ENCODE peak calls at places on chromosomes 7 and 10, in six cellular contexts. K is K562, L is HepG2, N is GM12878, E is GM12891, U is H1. Q is an unnamed sample.

GRCh38 chr10:32323051-32323450 is 23.9 kb downstream of the EPC1 start:
- DNase-seq in K (no peak), L (no peak), N (no peak), E (no peak), U (no peak), Q (no peak)

GRCh38 chr10:34996843-34997242 is 93.3 kb downstream of the CUL2 start:
- DNase-seq in K (no peak), L (no peak), N (no peak), E (no peak), U (no peak), Q (no peak)

GRCh38 chr7:142485617-142486226 is 227.9 kb upstream of the PRSS58 start:
- DNase-seq in K (peak), L (no peak), N (no peak), E (no peak), U (no peak), Q (no peak)

GRCh38 chr7:48274662-48275061 is 103.4 kb downstream of the ABCA13 start:
- DNase-seq in K (no peak), L (no peak), N (no peak), E (no peak), U (no peak), Q (no peak)

GRCh38 chr7:147193476-147193875 is 1076.9 kb downstream of the CNTNAP2 start:
- DNase-seq in K (no peak), L (no peak), N (no peak), E (no peak), U (no peak), Q (no peak)

GRCh38 chr10:113278664-113279063 is 274.2 kb upstream of the HABP2 start:
- DNase-seq in K (no peak), L (no peak), N (no peak), E (no peak), U (no peak), Q (no peak)

GRCh38 chr7:139043823-139044812 is 8.3 kb upstream of the ZC3HAV1L start:
- DNase-seq in K (peak), L (peak), N (no peak), E (no peak), U (no peak), Q (no peak)

GRCh38 chr7:28627263-28627653 is 214.9 kb downstream of the CREB5 start:
- DNase-seq in K (no peak), L (no peak), N (no peak), E (no peak), U (no peak), Q (no peak)

GRCh38 chr10:60613434-60613833 is 164.8 kb upstream of the CDK1 start:
- DNase-seq in K (no peak), L (no peak), N (no peak), E (no peak), U (no peak), Q (no peak)

GRCh38 chr10:72242675-72243074 is 26.6 kb upstream of the ASCC1 start:
- DNase-seq in K (no peak), L (no peak), N (no peak), E (no peak), U (no peak), Q (no peak)

GRCh38 chr10:58385784-58386112 is 538 bp downstream of the TFAM start:
- DNase-seq in K (peak), L (peak), N (no peak), E (no peak), U (peak), Q (no peak)

GRCh38 chr10:4867520-4868356 is 41.7 kb downstream of the AKR1E2 start:
- DNase-seq in K (peak), L (no peak), N (no peak), E (no peak), U (no peak), Q (no peak)

GRCh38 chr10:28620251-28620650 is 57.1 kb upstream of the BAMBI start:
- DNase-seq in K (no peak), L (no peak), N (no peak), E (no peak), U (no peak), Q (no peak)

GRCh38 chr7:121079425-121080169 is 91.1 kb downstream of the CPED1 start:
- DNase-seq in K (no peak), L (peak), N (no peak), E (no peak), U (no peak), Q (no peak)

GRCh38 chr7:51007708-51008505 is 225.2 kb upstream of the GRB10 start:
- DNase-seq in K (no peak), L (no peak), N (no peak), E (no peak), U (no peak), Q (no peak)

GRCh38 chr7:12373580-12374263 is 29.9 kb downstream of the VWDE start:
- DNase-seq in K (no peak), L (no peak), N (no peak), E (no peak), U (no peak), Q (no peak)

GRCh38 chr7:24411226-24411625 is 127.2 kb downstream of the NPY start:
- DNase-seq in K (no peak), L (no peak), N (no peak), E (no peak), U (no peak), Q (no peak)

GRCh38 chr7:96093435-96093834 is 228.5 kb downstream of the SLC25A13 start:
- DNase-seq in K (no peak), L (no peak), N (no peak), E (no peak), U (no peak), Q (no peak)

GRCh38 chr7:144063710-144064109 is 5.9 kb upstream of the OR2A25 start:
- DNase-seq in K (peak), L (no peak), N (no peak), E (no peak), U (no peak), Q (no peak)

GRCh38 chr7:22858640-22859561 is 36.3 kb upstream of the TOMM7 start:
- DNase-seq in K (no peak), L (no peak), N (no peak), E (no peak), U (no peak), Q (no peak)

GRCh38 chr7:101952355-101953247 is 135.2 kb downstream of the CUX1 start:
- DNase-seq in K (peak), L (no peak), N (no peak), E (no peak), U (no peak), Q (no peak)

GRCh38 chr7:40219917-40220316 is 85.1 kb downstream of the SUGCT start:
- DNase-seq in K (no peak), L (no peak), N (no peak), E (no peak), U (no peak), Q (no peak)

GRCh38 chr7:16634292-16634738 is 11.2 kb downstream of the ANKMY2 start:
- DNase-seq in K (no peak), L (no peak), N (no peak), E (no peak), U (no peak), Q (no peak)

GRCh38 chr10:107126668-107127067 is 37.8 kb downstream of the SORCS1 start:
- DNase-seq in K (no peak), L (no peak), N (no peak), E (no peak), U (no peak), Q (no peak)

GRCh38 chr7:43559939-43560335 is 23.0 kb upstream of the STK17A start:
- DNase-seq in K (no peak), L (no peak), N (no peak), E (no peak), U (no peak), Q (no peak)

GRCh38 chr10:69179089-69179742 is 818 bp upstream of the SUPV3L1 start:
- DNase-seq in K (peak), L (no peak), N (no peak), E (no peak), U (no peak), Q (no peak)

GRCh38 chr10:131722525-131723264 is 178.1 kb upstream of the PPP2R2D start:
- DNase-seq in K (no peak), L (no peak), N (no peak), E (no peak), U (no peak), Q (no peak)

GRCh38 chr10:118238573-118239240 is 103.4 kb downstream of the FAM204A start:
- DNase-seq in K (no peak), L (no peak), N (no peak), E (no peak), U (no peak), Q (no peak)
- TF ChIP-seq TAF1 in K (no peak), L (no peak), N (no peak), E (no peak), U (no peak), Q (no peak)

DNA sequence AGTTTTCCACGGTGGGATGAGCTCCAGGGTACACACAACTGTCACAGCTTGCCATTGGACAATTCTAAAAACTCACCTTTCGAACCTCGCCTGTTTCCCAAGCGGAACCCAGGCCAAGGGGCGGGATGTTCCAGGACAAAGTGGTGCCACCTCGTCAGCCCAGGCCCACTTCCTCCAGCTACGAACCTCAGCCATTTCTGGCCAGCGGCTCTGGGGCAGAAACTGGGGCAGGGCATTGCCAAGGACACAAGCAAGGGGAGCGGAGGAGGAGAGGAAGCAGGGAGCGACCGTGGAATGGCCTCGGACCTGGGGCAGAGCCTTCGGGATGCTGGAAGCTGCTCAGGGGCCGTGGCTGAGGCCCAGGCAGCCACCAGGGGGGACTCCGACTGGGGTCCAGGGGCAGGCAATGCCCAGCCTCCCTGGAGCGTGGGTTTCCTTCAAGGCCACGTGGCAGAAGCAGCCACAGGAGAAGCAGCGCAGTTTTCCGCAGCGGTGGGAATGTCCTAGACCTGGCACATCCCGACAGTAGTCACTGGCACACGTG is 44.6 kb upstream of the INSIG1 start:
- DNase-seq in K (no peak), L (no peak), N (no peak), E (no peak), U (no peak), Q (no peak)
- TF ChIP-seq POLR2A in K (no peak), L (no peak), N (no peak), E (no peak), U (no peak), Q (no peak)

GRCh38 chr7:2760098-2760889 is 72.3 kb downstream of the AMZ1 start:
- DNase-seq in K (peak), L (peak), N (no peak), E (no peak), U (no peak), Q (no peak)
- TF ChIP-seq POLR2AphosphoS5 in K (no peak), L (no peak), N (no peak), E (no peak), U (no peak), Q (no peak)

DNA sequence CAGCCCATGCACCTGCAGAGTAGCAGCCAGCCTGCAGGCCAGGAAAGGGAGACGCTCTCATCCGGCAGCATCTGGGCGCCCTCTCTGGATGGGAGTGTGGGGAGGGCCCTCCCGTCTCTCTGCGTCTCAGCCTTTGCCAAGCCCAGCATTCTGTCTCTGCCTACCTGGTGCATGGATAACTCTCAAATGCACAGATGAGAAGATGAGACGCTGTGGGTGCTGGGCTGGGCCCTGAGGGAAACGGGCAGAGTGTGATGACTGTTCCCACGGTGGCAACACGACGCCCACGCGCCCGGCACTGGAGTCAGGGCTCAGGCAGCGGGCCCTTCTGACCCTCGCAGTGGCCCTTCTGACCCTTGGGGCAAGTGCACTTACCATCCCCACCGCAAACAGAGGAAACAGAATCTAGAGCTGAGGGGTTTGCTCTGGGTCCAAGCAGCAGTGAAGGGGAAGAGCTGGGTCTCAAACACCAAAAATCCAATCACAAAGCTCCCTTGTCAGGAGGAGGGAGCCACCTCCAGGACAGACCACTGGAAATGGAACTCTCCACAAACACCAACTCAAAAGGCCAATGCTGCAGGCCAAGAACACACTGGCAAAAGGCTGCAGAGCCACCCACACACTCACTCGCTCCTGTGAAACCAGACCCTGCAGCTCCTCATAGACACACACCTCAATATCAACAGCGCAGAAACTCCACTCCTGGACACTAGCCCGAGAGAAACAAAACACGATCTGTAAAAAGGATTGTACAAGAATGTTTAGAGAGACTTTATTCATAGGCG is 213.7 kb downstream of the PTPRN2 start:
- DNase-seq in K (no peak), L (no peak), N (no peak), E (no peak), U (no peak), Q (no peak)
- TF ChIP-seq TAF1 in K (no peak), L (no peak), N (no peak), E (no peak), U (no peak), Q (no peak)

DNA sequence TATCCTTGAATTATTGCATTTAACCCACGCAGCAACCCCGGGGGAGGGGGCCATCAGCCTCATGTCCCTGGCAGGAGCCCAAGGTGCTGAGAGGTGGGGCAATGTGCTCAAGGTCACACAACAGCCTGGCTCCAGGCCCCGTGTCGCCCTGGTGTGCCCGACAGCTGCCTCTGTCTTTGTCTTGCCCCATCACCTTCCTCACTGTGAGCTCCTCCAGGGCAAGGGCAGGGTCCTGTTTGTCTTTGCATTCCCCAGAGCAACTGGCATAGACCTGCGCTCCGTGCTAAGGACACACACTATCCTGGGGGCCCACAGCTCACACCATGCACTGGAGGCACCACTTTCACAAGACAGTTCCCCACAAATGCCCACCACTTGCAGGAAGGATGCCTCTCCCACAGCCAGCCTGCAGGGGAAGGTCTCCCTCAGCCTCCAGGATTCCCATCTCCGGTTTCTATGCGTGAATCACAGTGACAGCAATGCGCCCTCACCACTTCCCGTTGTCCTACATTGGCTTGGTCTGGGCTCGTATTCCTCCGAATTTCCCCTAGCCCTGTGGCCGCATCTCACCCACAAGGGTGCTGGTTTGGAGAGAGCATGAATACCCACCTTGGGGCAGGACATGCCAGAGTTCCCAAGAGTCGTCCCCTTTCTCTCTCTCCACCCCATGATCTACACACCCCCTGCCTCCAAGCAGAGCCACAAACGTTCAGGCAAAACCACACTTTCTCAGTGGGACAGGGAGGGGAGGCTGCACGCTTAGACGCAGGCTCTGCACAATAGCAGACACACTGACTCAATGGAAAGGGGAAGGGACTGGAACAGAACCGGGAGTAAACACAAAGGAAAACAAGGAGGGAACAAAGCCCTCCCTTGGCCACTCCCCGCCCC is 10.3 kb downstream of the ITPRIP start:
- DNase-seq in K (no peak), L (peak), N (no peak), E (no peak), U (no peak), Q (no peak)
- TF ChIP-seq POLR2A in K (no peak), L (no peak), N (no peak), E (no peak), U (no peak), Q (no peak)

GRCh38 chr7:4638781-4639575 is 43.1 kb upstream of the FOXK1 start:
- DNase-seq in K (no peak), L (no peak), N (peak), E (no peak), U (no peak), Q (no peak)

GRCh38 chr7:4642468-4643203 is 39.5 kb upstream of the FOXK1 start:
- DNase-seq in K (no peak), L (no peak), N (no peak), E (no peak), U (no peak), Q (no peak)

GRCh38 chr7:4645241-4645640 is 36.9 kb upstream of the FOXK1 start:
- DNase-seq in K (no peak), L (no peak), N (no peak), E (no peak), U (no peak), Q (no peak)

GRCh38 chr7:4641667-4642467 is 40.2 kb upstream of the FOXK1 start:
- DNase-seq in K (peak), L (peak), N (peak), E (peak), U (peak), Q (peak)

GRCh38 chr7:4641091-4641666 is 40.9 kb upstream of the FOXK1 start:
- DNase-seq in K (no peak), L (no peak), N (no peak), E (no peak), U (no peak), Q (no peak)
- TF ChIP-seq POLR2AphosphoS5 in K (no peak), L (peak), N (no peak), E (peak), U (no peak), Q (no peak)

GRCh38 chr10:33421789-33422188 is 87.3 kb upstream of the NRP1 start:
- DNase-seq in K (no peak), L (no peak), N (no peak), E (no peak), U (no peak), Q (no peak)
- TF ChIP-seq TAF1 in K (no peak), L (no peak), N (no peak), E (no peak), U (no peak), Q (no peak)

DNA sequence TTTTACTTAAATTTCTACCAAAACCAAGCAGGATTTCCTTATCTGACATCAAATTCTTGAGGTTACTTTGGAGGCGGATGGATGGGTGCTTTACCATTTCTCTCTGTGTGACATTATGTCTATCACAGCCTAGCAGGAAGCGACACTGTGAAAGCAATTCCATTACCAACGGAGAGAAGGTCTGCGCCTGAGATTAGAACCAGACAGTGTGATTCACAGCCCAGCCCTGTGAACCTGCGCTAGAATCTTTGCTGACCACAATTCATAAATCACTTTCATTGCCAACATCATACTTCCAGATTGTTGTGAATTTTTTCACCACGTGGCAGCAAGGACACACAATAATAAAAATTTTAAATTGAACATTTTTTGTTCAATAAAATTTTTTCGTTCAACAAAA is 126.5 kb downstream of the CUBN start:
- DNase-seq in K (peak), L (no peak), N (no peak), E (no peak), U (no peak), Q (no peak)
- TF ChIP-seq POLR2A in K (no peak), L (no peak), N (no peak), E (no peak), U (no peak), Q (no peak)

GRCh38 chr7:150823010-150823409 is 22.4 kb downstream of the TMEM176A start:
- DNase-seq in K (peak), L (no peak), N (no peak), E (no peak), U (no peak), Q (no peak)
- TF ChIP-seq POLR2AphosphoS5 in K (no peak), L (no peak), N (no peak), E (no peak), U (no peak), Q (no peak)

DNA sequence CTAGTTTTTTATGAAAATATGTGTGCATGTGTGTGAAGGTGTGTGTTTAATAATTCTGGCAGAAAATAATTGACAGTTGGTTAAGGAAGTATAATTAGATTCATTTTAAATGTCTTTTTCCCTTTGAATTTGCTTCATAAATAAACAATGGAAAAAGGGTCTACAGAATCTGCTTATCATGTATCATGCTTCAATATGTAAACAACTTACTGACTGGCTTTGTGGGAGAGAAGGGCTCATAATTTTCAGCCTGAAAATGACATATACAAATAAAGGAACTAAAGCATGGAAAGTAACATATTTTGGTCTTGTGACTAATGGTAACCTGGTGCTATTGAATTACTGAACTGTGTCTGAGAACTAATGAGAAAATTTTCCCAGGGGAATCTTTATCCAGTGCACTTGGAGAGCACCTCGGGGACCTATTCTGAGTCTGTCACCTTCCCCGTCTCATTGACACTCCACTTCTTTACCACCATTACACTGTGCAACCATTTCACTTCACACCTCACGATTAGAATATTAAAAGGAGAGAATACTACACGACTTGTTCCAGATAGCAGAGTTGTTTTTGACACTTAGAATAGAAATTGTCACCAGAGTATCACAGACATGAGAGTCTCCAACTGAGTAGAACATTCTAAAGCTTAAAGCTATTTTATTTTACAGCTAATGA is 298.6 kb downstream of the TFEC start:
- DNase-seq in K (no peak), L (no peak), N (no peak), E (no peak), U (no peak), Q (no peak)
- TF ChIP-seq TAF1 in K (no peak), L (no peak), N (no peak), E (no peak), U (no peak), Q (no peak)